ENCODE peak calls at places on chromosomes 12 and 14, in five cellular contexts. Z, S, X, U and V are unnamed samples. For H3K36me3 and H3K27me3, the result is how much of the 10 kb centered on the place peaks cover.

GRCh38 chr12:66744956-66745383 is 66.1 kb upstream of the GRIP1 start:
- ATAC-seq in X (no peak), Z (no peak), U (no peak), S (no peak), V (no peak)

GRCh38 chr14:59772252-59772651 is 98.3 kb downstream of the RTN1 start:
- ATAC-seq in S (no peak), X (peak), Z (no peak), U (no peak), V (no peak)

GRCh38 chr12:111027431-111027830 is 107.1 kb upstream of the MYL2 start:
- ATAC-seq in S (no peak), Z (no peak), U (no peak), X (no peak), V (no peak)

GRCh38 chr14:38175658-38176057 is 32.0 kb upstream of the SSTR1 start:
- ATAC-seq in Z (no peak), X (no peak), S (no peak), U (no peak), V (no peak)

GRCh38 chr12:114858388-114859146 is 174.6 kb upstream of the TBX3 start:
- ATAC-seq in X (peak), S (no peak), Z (no peak), U (no peak), V (no peak)

GRCh38 chr14:77470192-77470870 is 12.4 kb downstream of the AHSA1 start:
- ATAC-seq in S (no peak), Z (no peak), X (no peak), U (no peak), V (no peak)

GRCh38 chr14:26597136-26598080 is at the start of gene NOVA1:
- ATAC-seq in X (peak), S (no peak), Z (peak), U (peak), V (peak)

GRCh38 chr14:22282429-22282828 is 306.6 kb downstream of the DAD1 start:
- ATAC-seq in S (no peak), Z (no peak), U (no peak), X (no peak), V (no peak)

GRCh38 chr12:90481748-90482147 is 473.2 kb downstream of the CCER1 start:
- ATAC-seq in X (no peak), U (no peak), Z (no peak), S (no peak), V (no peak)

GRCh38 chr12:20492251-20492728 is 124.0 kb downstream of the PDE3A start:
- ATAC-seq in S (peak), Z (peak), U (no peak), X (no peak), V (no peak)

GRCh38 chr12:122489038-122489437 is 11.7 kb downstream of the ZCCHC8 start:
- ATAC-seq in S (no peak), X (peak), Z (no peak), U (no peak), V (no peak)

GRCh38 chr14:106491851-106492250 is 965.5 kb downstream of the TMEM121 start:
- ATAC-seq in U (no peak), X (no peak), S (no peak), Z (no peak), V (no peak)

GRCh38 chr14:83940253-83940652 is 1589.7 kb upstream of the FLRT2 start:
- ATAC-seq in Z (no peak), X (no peak), S (no peak), U (no peak), V (no peak)

GRCh38 chr12:61138381-61138759 is 1121.8 kb upstream of the USP15 start:
- ATAC-seq in Z (peak), X (no peak), U (no peak), S (no peak), V (no peak)

GRCh38 chr12:101713059-101713682 is 15.7 kb downstream of the CHPT1 start:
- ATAC-seq in S (peak), Z (peak), X (peak), U (peak), V (peak)

GRCh38 chr14:99513183-99513694 is 32.0 kb downstream of the CCNK start:
- ATAC-seq in Z (no peak), X (no peak), S (no peak), U (no peak), V (no peak)

GRCh38 chr14:24513009-24513408 is 4.9 kb upstream of the CMA1 start:
- ATAC-seq in S (no peak), U (no peak), X (no peak), Z (no peak), V (no peak)

GRCh38 chr12:24625103-24625502 is 323.8 kb downstream of the BCAT1 start:
- ATAC-seq in X (no peak), Z (no peak), U (no peak), S (no peak), V (no peak)

GRCh38 chr12:111069886-111070285 is 149.5 kb upstream of the MYL2 start:
- ATAC-seq in S (no peak), Z (no peak), X (no peak), U (no peak), V (no peak)

GRCh38 chr14:76250345-76250744 is 98.6 kb downstream of the GPATCH2L start:
- ATAC-seq in U (no peak), S (no peak), Z (no peak), X (no peak), V (no peak)

GRCh38 chr14:80653951-80654350 is 287.6 kb downstream of the CEP128 start:
- ATAC-seq in S (no peak), X (no peak), U (no peak), Z (no peak), V (no peak)

GRCh38 chr12:108017658-108018057 is 111.4 kb upstream of the WSCD2 start:
- ATAC-seq in S (no peak), U (no peak), X (no peak), Z (no peak), V (no peak)

GRCh38 chr14:87756661-87757060 is 236.3 kb downstream of the GALC start:
- ATAC-seq in X (no peak), Z (no peak), U (no peak), S (no peak), V (no peak)

GRCh38 chr12:123075591-123076171 is 75.2 kb downstream of the PITPNM2 start:
- ATAC-seq in U (peak), S (no peak), Z (no peak), X (peak), V (peak)

GRCh38 chr12:120376416-120376815 is 7.5 kb upstream of the MSI1 start:
- ATAC-seq in S (no peak), U (no peak), Z (no peak), X (no peak), V (no peak)

GRCh38 chr12:4331842-4332241 is 10.8 kb downstream of the TIGAR start:
- ATAC-seq in U (no peak), S (no peak), Z (no peak), X (no peak), V (no peak)

GRCh38 chr12:114213055-114213561 is 192.8 kb downstream of the TBX5 start:
- ATAC-seq in S (peak), X (peak), Z (peak), U (no peak), V (no peak)

GRCh38 chr12:3130053-3130805 is 53.0 kb downstream of the TSPAN9 start:
- ATAC-seq in U (peak), S (peak), X (peak), Z (peak), V (no peak)

GRCh38 chr12:100632445-100632892 is 59.0 kb downstream of the GAS2L3 start:
- ATAC-seq in Z (no peak), S (no peak), U (no peak), X (no peak), V (no peak)
- H3K36me3 ChIP-seq in Z (under half), S (under half), U (under half), X (under half), V (under half)

DNA sequence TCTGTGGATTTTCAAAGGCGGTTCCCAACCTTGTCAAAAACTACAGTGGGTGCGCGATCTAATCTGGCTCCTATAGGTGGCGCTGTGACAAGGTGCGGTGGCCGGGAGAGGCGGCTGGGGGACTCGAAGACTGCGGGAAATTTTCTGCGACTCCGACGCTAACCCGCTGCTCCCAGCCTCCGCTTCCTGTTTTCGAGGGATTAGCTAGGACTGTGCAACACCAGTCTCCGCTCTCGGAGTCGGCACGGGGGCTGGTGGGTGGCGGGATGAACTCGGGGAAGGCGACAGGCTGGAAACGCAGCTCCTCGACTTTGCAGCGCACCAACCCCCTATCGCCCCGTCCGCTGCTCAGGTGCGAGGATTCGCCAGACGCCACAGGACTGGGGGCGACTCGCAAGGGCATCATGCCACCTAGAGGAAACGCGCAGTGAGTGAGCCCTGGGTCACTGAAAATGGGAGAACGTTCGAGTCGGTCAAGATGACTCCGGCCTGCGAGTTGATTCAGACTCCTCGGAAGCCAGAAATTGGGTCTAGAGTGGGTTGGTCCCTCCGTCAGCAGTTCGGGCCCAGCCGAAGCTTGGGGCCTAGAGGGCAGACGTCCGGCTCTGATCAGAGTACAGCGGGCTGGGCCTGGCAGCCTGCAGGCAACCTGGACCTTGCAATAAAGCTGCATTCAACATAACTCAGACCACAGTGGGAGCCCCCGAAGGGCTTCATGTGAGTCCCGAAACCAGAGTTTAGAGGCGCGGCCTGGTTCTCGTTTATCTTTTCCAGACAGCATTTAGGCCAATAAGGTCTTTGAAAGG is 5.5 kb upstream of the PAX9 start:
- ATAC-seq in Z (no peak), S (no peak), X (peak), U (peak), V (no peak)
- H3K27me3 ChIP-seq in Z (half or more), S (half or more), X (under half), U (half or more), V (half or more)

DNA sequence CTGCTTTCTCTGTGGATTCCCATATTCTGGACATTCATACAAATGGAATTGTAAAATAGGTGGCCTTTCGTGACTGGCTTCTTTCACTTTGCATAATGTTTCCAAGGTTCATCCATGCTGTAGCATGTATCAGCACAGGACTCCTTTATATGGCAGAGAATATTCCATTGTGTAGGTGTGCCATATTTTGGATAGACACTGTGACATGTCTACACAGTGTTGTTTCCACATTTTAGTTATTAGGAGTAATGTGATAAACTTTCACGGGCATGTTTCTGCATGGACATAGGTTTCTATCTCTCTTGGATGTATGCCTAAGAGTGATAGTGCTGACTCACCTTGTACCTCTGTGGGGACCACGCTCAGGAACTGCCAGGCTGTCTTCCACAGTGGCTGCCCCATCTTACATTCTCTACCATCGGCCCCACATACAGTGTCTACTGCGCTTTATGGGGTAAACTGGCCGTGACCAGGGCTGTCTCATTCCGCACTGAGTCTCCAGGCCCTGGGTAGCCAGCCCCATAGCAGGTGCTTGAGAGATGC is 7.1 kb upstream of the KRT84 start:
- ATAC-seq in S (no peak), U (no peak), X (no peak), Z (no peak), V (no peak)
- H3K4me3 ChIP-seq in S (no peak), U (no peak), X (no peak), Z (no peak), V (no peak)

GRCh38 chr14:94058128-94058673 is 22.8 kb downstream of the DDX24 start:
- ATAC-seq in X (no peak), Z (no peak), S (no peak), U (peak), V (no peak)
- H3K36me3 ChIP-seq in X (half or more), Z (half or more), S (half or more), U (half or more), V (half or more)

DNA sequence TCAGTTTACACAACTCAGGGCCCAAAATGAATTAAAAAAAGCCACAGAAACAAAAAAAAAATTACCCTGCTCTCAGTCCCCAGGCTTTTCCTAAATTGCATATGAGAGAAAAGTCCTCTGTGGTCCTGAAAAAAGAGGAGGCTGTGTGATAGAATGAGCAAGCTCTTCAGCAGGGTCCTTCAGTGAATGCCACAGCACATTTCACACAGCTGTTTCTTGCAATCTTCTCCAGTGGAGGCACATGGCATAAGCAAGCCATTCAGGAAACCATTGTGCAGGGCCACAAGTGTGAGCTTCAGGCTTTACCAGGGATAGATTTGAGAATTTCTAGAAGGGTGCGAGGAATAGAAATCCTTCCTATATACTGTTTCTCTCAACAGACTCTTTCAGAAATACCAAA is 168.4 kb downstream of the PPM1H start:
- ATAC-seq in S (no peak), X (no peak), Z (no peak), U (no peak), V (no peak)
- H3K27me3 ChIP-seq in S (under half), X (under half), Z (under half), U (under half), V (under half)

GRCh38 chr14:20692111-20692751 is 3.7 kb downstream of the ANG start:
- ATAC-seq in Z (no peak), X (no peak), U (no peak), S (no peak), V (no peak)

GRCh38 chr14:20698018-20698329 is 9.4 kb downstream of the ANG start:
- ATAC-seq in S (no peak), Z (no peak), X (no peak), U (no peak), V (no peak)

GRCh38 chr14:20696776-20697175 is 8.2 kb downstream of the ANG start:
- ATAC-seq in Z (no peak), X (no peak), U (no peak), S (no peak), V (no peak)

GRCh38 chr14:20698934-20699333 is 10.4 kb downstream of the ANG start:
- ATAC-seq in S (no peak), U (no peak), X (no peak), Z (no peak), V (no peak)

GRCh38 chr14:20697273-20698017 is 8.9 kb downstream of the ANG start:
- ATAC-seq in Z (peak), S (peak), X (peak), U (peak), V (no peak)
- H3K4me3 ChIP-seq in Z (no peak), S (no peak), X (no peak), U (no peak), V (no peak)

GRCh38 chr12:71744522-71745300 is 10.0 kb upstream of the RAB21 start:
- ATAC-seq in Z (no peak), S (no peak), X (no peak), U (no peak), V (no peak)
- H3K36me3 ChIP-seq in Z (under half), S (under half), X (under half), U (under half), V (under half)

DNA sequence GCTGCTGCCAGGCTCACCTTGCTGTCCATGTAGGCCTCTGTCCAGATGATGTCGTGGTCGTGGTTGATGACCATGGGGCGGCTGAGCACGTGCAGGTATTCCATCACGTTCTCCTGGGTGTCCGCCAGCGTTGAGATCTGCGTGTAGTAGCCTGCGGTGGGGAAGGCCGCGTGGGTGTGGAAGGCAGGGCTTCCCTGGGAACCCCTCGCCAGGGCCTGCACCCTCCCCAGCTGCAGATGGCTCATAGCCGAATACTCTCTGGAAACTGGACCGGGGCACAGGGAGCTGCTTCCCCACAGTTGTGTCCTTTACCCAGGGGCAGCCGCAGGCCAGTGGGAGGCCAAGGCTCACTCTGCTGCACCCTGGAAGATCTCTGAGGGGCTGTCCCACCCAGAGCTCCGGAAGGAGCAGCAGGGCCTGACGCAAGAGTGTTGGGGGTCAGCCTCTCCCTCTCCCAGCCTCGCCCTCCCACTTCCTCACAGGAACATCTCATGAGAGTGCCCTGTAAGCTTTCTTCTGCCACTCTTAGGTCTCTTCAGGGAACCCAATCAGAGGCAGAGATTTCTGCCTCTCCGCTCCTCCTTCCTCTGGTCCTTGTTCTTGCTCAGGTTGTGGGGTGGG is 35.5 kb downstream of the CACNA2D4 start:
- ATAC-seq in U (no peak), S (no peak), X (peak), Z (no peak), V (no peak)
- H3K27me3 ChIP-seq in U (under half), S (under half), X (under half), Z (under half), V (under half)